ENCODE peak calls at places on chromosomes 2 and 18, in six cellular contexts. B is HFF-Myc; T is SJSA1; U is activated effector memory CD4-positive, alpha-beta T cell treated with Interleukin-2 at 50 U/mL for 16 hours; O is fibroblast of mammary gland; W is pancreas. E is an unnamed sample.

GRCh38 chr2:219418570-219419189 is 503 bp downstream of the DES start:
- DNase-seq in B (no peak), T (no peak), U (no peak), O (no peak), W (no peak), E (no peak)

GRCh38 chr2:112848833-112849232 is 12.3 kb upstream of the IL1B start:
- DNase-seq in B (no peak), T (no peak), U (no peak), O (no peak), W (no peak), E (no peak)

GRCh38 chr2:181054843-181055242 is 74.4 kb downstream of the UBE2E3 start:
- DNase-seq in B (no peak), T (no peak), U (no peak), O (peak; percentile 35), W (no peak), E (no peak)

GRCh38 chr2:8761529-8762164 is 75.8 kb downstream of the KIDINS220 start:
- DNase-seq in B (no peak), T (peak; percentile 26), U (no peak), O (peak; percentile 56), W (no peak), E (peak; percentile 20)

GRCh38 chr2:182870227-182870626 is 3.8 kb upstream of the FRZB start:
- DNase-seq in B (peak; percentile 7), T (no peak), U (no peak), O (peak; percentile 31), W (no peak), E (no peak)

GRCh38 chr18:70295633-70296188 is 6.9 kb downstream of the SOCS6 start:
- DNase-seq in B (no peak), T (no peak), U (no peak), O (peak; percentile 43), W (no peak), E (no peak)

GRCh38 chr18:53380063-53380639 is 844.3 kb downstream of the MBD2 start:
- DNase-seq in B (peak; percentile 2), T (no peak), U (no peak), O (peak; percentile 44), W (no peak), E (no peak)

GRCh38 chr2:219689676-219690628 is 62.5 kb downstream of the SLC4A3 start:
- DNase-seq in B (no peak), T (peak; percentile 78), U (no peak), O (peak; percentile 77), W (no peak), E (no peak)

GRCh38 chr2:31957748-31958717 is 52.8 kb downstream of the MEMO1 start:
- DNase-seq in B (no peak), T (no peak), U (no peak), O (no peak), W (no peak), E (no peak)

GRCh38 chr2:216151313-216152030 is 42.3 kb downstream of the XRCC5 start:
- DNase-seq in B (no peak), T (peak; percentile 14), U (no peak), O (peak; percentile 18), W (no peak), E (no peak)

GRCh38 chr2:70949086-70949485 is 13.4 kb downstream of the ATP6V1B1 start:
- DNase-seq in B (no peak), T (no peak), U (no peak), O (no peak), W (no peak), E (no peak)

GRCh38 chr2:219205165-219205538 is 1.4 kb upstream of the ZFAND2B start:
- DNase-seq in B (no peak), T (no peak), U (no peak), O (no peak), W (no peak), E (no peak)

GRCh38 chr18:67476585-67476984 is 39.9 kb downstream of the DSEL start:
- DNase-seq in B (peak; percentile 27), T (no peak), U (no peak), O (peak; percentile 49), W (no peak), E (no peak)

GRCh38 chr2:127408004-127408806 is 10.0 kb upstream of the PROC start:
- DNase-seq in B (peak; percentile 46), T (peak; percentile 95), U (peak; percentile 89), O (peak; percentile 77), W (peak; percentile 98), E (peak; percentile 93)

GRCh38 chr2:127426501-127427354 is 8.5 kb downstream of the PROC start:
- DNase-seq in B (no peak), T (no peak), U (no peak), O (no peak), W (no peak), E (no peak)

GRCh38 chr18:46623541-46623940 is 33.5 kb downstream of the LOXHD1 start:
- DNase-seq in B (no peak), T (no peak), U (peak; percentile 8), O (no peak), W (no peak), E (no peak)

GRCh38 chr18:37393221-37393828 is 172.3 kb downstream of the CELF4 start:
- DNase-seq in B (no peak), T (no peak), U (no peak), O (no peak), W (no peak), E (no peak)

GRCh38 chr2:135409436-135409835 is 121.6 kb downstream of the ZRANB3 start:
- DNase-seq in B (no peak), T (no peak), U (no peak), O (no peak), W (no peak), E (no peak)

GRCh38 chr2:199955007-199955338 is 318 bp downstream of the TYW5 start:
- DNase-seq in B (no peak), T (no peak), U (no peak), O (no peak), W (no peak), E (peak; percentile 39)

GRCh38 chr2:216777637-216778273 is 82.1 kb downstream of the TNP1 start:
- DNase-seq in B (peak; percentile 61), T (peak; percentile 29), U (no peak), O (peak; percentile 75), W (no peak), E (peak; percentile 68)

GRCh38 chr2:29106980-29107388 is 8.2 kb upstream of the CLIP4 start:
- DNase-seq in B (no peak), T (peak; percentile 33), U (no peak), O (peak; percentile 47), W (no peak), E (no peak)

GRCh38 chr18:33470229-33470628 is 29.7 kb upstream of the CCDC178 start:
- DNase-seq in B (no peak), T (no peak), U (no peak), O (peak; percentile 27), W (no peak), E (no peak)

GRCh38 chr2:70808983-70809958 is 11.1 kb downstream of the CLEC4F start:
- DNase-seq in B (no peak), T (no peak), U (no peak), O (no peak), W (no peak), E (no peak)

E was measured in 8988T.